ENCODE peak calls at places on chromosome X, in four cellular contexts. J, I, D and C are unnamed samples.
A peak's percentile ranks its signal among the peaks of the same experiment; 100 is the strongest.

GRCh38 chrX:153321381-153322105 is at the start of gene PNMA6F:
- DNase-seq in J (no peak), I (no peak), D (no peak), C (no peak)

GRCh38 chrX:88135735-88136134 is 611.3 kb upstream of the CPXCR1 start:
- DNase-seq in D (no peak), I (no peak), J (no peak), C (peak; percentile 72)

GRCh38 chrX:22338740-22339139 is 66.0 kb downstream of the CBLL2 start:
- DNase-seq in D (no peak), J (no peak), I (no peak), C (no peak)

GRCh38 chrX:132958086-132958703 is at the start of gene HS6ST2:
- DNase-seq in D (no peak), I (no peak), J (no peak), C (no peak)

GRCh38 chrX:137479394-137479793 is 86.5 kb upstream of the ZIC3 start:
- DNase-seq in I (no peak), D (no peak), J (no peak), C (no peak)

GRCh38 chrX:21741869-21742701 is 15.8 kb downstream of the SMPX start:
- DNase-seq in I (no peak), D (no peak), J (no peak), C (no peak)

GRCh38 chrX:70454441-70455365 is 10.1 kb downstream of the DLG3 start:
- DNase-seq in J (peak; percentile 61), D (no peak), I (peak; percentile 28), C (peak; percentile 67)

GRCh38 chrX:48573690-48574269 is 504 bp upstream of the RBM3 start:
- DNase-seq in J (peak; percentile 21), I (no peak), D (no peak), C (no peak)

GRCh38 chrX:11793734-11794133 is 35.7 kb downstream of the MSL3 start:
- DNase-seq in D (no peak), J (no peak), I (no peak), C (no peak)

GRCh38 chrX:153902388-153902787 is 2.1 kb upstream of the AVPR2 start:
- DNase-seq in I (no peak), J (no peak), D (no peak), C (no peak)

GRCh38 chrX:53186363-53186762 is 38.6 kb downstream of the KDM5C start:
- DNase-seq in J (no peak), D (no peak), I (no peak), C (no peak)

GRCh38 chrX:43002526-43003203 is 224.7 kb upstream of the PPP1R2C start:
- DNase-seq in D (no peak), J (no peak), I (no peak), C (no peak)

GRCh38 chrX:53281321-53281822 is at the start of gene IQSEC2:
- DNase-seq in I (peak; percentile 23), D (no peak), J (no peak), C (no peak)

GRCh38 chrX:94676285-94676684 is 1002.3 kb downstream of the FAM133A start:
- DNase-seq in I (no peak), D (no peak), J (no peak), C (no peak)

GRCh38 chrX:154980330-154981115 is 42.0 kb downstream of the F8 start:
- DNase-seq in I (peak; percentile 55), J (peak; percentile 75), D (peak; percentile 37), C (peak; percentile 93)

GRCh38 chrX:49129427-49129826 is 5.9 kb upstream of the GPKOW start:
- DNase-seq in J (no peak), I (peak; percentile 35), D (no peak), C (no peak)

GRCh38 chrX:71171110-71171801 is 26.6 kb downstream of the NLGN3 start:
- DNase-seq in D (no peak), J (no peak), I (peak; percentile 23), C (no peak)

GRCh38 chrX:40201486-40201885 is 103.7 kb upstream of the BCOR start:
- DNase-seq in D (no peak), I (no peak), J (no peak), C (no peak)

GRCh38 chrX:31070057-31070468 is 1.8 kb downstream of the FTHL17 start:
- DNase-seq in D (no peak), I (no peak), J (no peak), C (no peak)

GRCh38 chrX:154121961-154122360 is 22.1 kb upstream of the OPN1LW start:
- DNase-seq in D (no peak), J (no peak), I (no peak), C (no peak)

GRCh38 chrX:97616883-97617510 is 733.3 kb downstream of the RPA4 start:
- DNase-seq in I (no peak), J (no peak), D (no peak), C (no peak)

GRCh38 chrX:47513697-47514085 is 30.7 kb upstream of the ZNF41 start:
- DNase-seq in D (no peak), I (no peak), J (no peak), C (no peak)

GRCh38 chrX:1400731-1401471 is 9.0 kb upstream of the SLC25A6 start:
- DNase-seq in I (no peak), D (no peak), J (no peak), C (peak; percentile 65)

GRCh38 chrX:2576793-2577192 is 76.0 kb upstream of the DHRSX start:
- DNase-seq in D (no peak), J (no peak), I (no peak), C (no peak)

GRCh38 chrX:136453771-136454170 is 34.0 kb upstream of the BRS3 start:
- DNase-seq in J (no peak), I (no peak), D (no peak), C (no peak)

GRCh38 chrX:47501226-47502071 is 18.4 kb upstream of the ZNF41 start:
- DNase-seq in J (no peak), D (no peak), I (no peak), C (no peak)

GRCh38 chrX:109911046-109911445 is 91.9 kb upstream of the TMEM164 start:
- DNase-seq in I (no peak), D (no peak), J (no peak), C (no peak)

GRCh38 chrX:148380614-148381561 is 119.5 kb upstream of the AFF2 start:
- DNase-seq in I (peak; percentile 81), J (peak; percentile 2), D (peak; percentile 6), C (peak; percentile 85)